ENCODE peak calls at places on chromosomes 7 and 10, in four cellular contexts. One of them, this sample, is unnamed.

GRCh38 chr7:47622946-47623640 is 41.2 kb upstream of the TNS3 start:
- DNase-seq in K562: no peak
- DNase-seq in A549: peak
- DNase-seq in HepG2: peak
- DNase-seq in this sample: no peak

GRCh38 chr7:77933394-77933793 is 134.8 kb downstream of the PHTF2 start:
- DNase-seq in K562: peak
- DNase-seq in A549: peak
- DNase-seq in HepG2: no peak
- DNase-seq in this sample: no peak

GRCh38 chr10:132231656-132232552 is 45.2 kb downstream of the DPYSL4 start:
- DNase-seq in K562: no peak
- DNase-seq in A549: no peak
- DNase-seq in HepG2: no peak
- DNase-seq in this sample: no peak

GRCh38 chr10:56327117-56327516 is 33.9 kb downstream of the ZWINT start:
- DNase-seq in K562: no peak
- DNase-seq in A549: no peak
- DNase-seq in HepG2: no peak
- DNase-seq in this sample: no peak

GRCh38 chr10:8063935-8064334 is 9.4 kb downstream of the GATA3 start:
- DNase-seq in K562: no peak
- DNase-seq in A549: no peak
- DNase-seq in HepG2: no peak
- DNase-seq in this sample: no peak

GRCh38 chr7:110373514-110374258 is 717.2 kb upstream of the LRRN3 start:
- DNase-seq in K562: no peak
- DNase-seq in A549: no peak
- DNase-seq in HepG2: no peak
- DNase-seq in this sample: no peak

GRCh38 chr7:95693551-95694333 is 78.6 kb upstream of the DYNC1I1 start:
- DNase-seq in K562: no peak
- DNase-seq in A549: peak
- DNase-seq in HepG2: no peak
- DNase-seq in this sample: no peak

GRCh38 chr7:102966450-102966849 is 53.6 kb downstream of the LRRC17 start:
- DNase-seq in K562: no peak
- DNase-seq in A549: no peak
- DNase-seq in HepG2: no peak
- DNase-seq in this sample: no peak

GRCh38 chr10:97511711-97512445 is 13.2 kb downstream of the UBTD1 start:
- DNase-seq in K562: peak
- DNase-seq in A549: no peak
- DNase-seq in HepG2: no peak
- DNase-seq in this sample: no peak

GRCh38 chr10:16597656-16598055 is 76.0 kb upstream of the C1QL3 start:
- DNase-seq in K562: peak
- DNase-seq in A549: no peak
- DNase-seq in HepG2: no peak
- DNase-seq in this sample: no peak

GRCh38 chr10:35341521-35341920 is 5.2 kb downstream of the CCNY start:
- DNase-seq in K562: no peak
- DNase-seq in A549: no peak
- DNase-seq in HepG2: no peak
- DNase-seq in this sample: no peak

GRCh38 chr7:7257899-7258692 is 75.8 kb downstream of the C1GALT1 start:
- DNase-seq in K562: no peak
- DNase-seq in A549: no peak
- DNase-seq in HepG2: no peak
- DNase-seq in this sample: no peak

GRCh38 chr7:124762611-124763143 is 2.9 kb downstream of the GPR37 start:
- DNase-seq in K562: no peak
- DNase-seq in A549: no peak
- DNase-seq in HepG2: peak
- DNase-seq in this sample: no peak

GRCh38 chr7:10121641-10122040 is 852.0 kb upstream of the PHF14 start:
- DNase-seq in K562: no peak
- DNase-seq in A549: no peak
- DNase-seq in HepG2: no peak
- DNase-seq in this sample: no peak

GRCh38 chr7:118169146-118169545 is 14.8 kb upstream of the LSM8 start:
- DNase-seq in K562: no peak
- DNase-seq in A549: peak
- DNase-seq in HepG2: no peak
- DNase-seq in this sample: no peak

GRCh38 chr10:104054430-104054829 is 31.2 kb downstream of the COL17A1 start:
- DNase-seq in K562: no peak
- DNase-seq in A549: peak
- DNase-seq in HepG2: no peak
- DNase-seq in this sample: no peak
- TF ChIP-seq HMGXB4 in K562: no peak
- TF ChIP-seq HMGXB4 in A549: no peak
- TF ChIP-seq HMGXB4 in HepG2: no peak
- TF ChIP-seq HMGXB4 in this sample: no peak

GRCh38 chr7:151688236-151688780 is 168.6 kb upstream of the RHEB start:
- DNase-seq in K562: no peak
- DNase-seq in A549: no peak
- DNase-seq in HepG2: no peak
- DNase-seq in this sample: no peak

GRCh38 chr7:151686826-151687225 is 167.1 kb upstream of the RHEB start:
- DNase-seq in K562: no peak
- DNase-seq in A549: no peak
- DNase-seq in HepG2: no peak
- DNase-seq in this sample: no peak

GRCh38 chr7:151689196-151689971 is 169.7 kb upstream of the RHEB start:
- DNase-seq in K562: no peak
- DNase-seq in A549: no peak
- DNase-seq in HepG2: no peak
- DNase-seq in this sample: no peak

GRCh38 chr7:151686016-151686766 is 166.5 kb upstream of the RHEB start:
- DNase-seq in K562: no peak
- DNase-seq in A549: no peak
- DNase-seq in HepG2: no peak
- DNase-seq in this sample: no peak

DNA sequence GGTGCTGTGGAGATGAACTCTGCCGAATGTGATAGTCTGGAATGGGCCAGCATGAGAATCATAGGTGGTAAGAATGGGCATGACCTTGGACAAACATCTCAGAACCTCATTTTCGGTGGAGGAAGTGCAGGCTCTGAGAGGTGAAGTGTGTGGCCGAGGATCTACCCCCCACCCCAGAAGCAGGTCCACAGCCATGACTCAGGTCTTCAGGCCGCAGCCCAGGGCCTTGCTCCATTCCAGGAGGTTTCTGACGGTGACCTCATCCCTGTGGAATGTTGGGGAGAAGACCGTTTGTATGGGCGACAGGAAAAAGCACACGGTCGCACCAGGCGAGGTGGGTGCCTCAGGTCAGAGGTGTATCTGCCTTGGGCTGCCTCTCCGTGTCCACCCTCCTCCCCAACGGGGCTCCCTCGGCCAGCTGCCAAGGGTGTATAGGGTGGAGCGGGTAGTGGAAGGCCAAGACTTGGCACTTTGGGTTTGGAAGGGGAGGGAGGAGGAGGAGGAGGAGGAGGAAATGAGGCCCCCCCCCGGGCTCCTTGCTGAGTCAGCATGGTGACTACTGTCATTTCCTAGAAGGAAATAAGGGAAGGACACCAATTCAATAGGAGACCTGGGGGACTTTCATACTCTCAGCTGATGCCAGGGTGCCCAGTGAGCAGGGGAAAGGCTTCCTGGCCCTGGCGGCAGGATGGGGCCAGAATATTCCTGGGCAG is 168.0 kb upstream of the RHEB start:
- DNase-seq in K562: peak
- DNase-seq in A549: peak
- DNase-seq in HepG2: peak
- DNase-seq in this sample: peak
- TF ChIP-seq HMGXB4 in K562: no peak
- TF ChIP-seq HMGXB4 in A549: no peak
- TF ChIP-seq HMGXB4 in HepG2: no peak
- TF ChIP-seq HMGXB4 in this sample: no peak

GRCh38 chr7:156143158-156143557 is 330.9 kb upstream of the SHH start:
- DNase-seq in K562: no peak
- DNase-seq in A549: no peak
- DNase-seq in HepG2: no peak
- DNase-seq in this sample: no peak

GRCh38 chr7:156145996-156146395 is 333.7 kb upstream of the SHH start:
- DNase-seq in K562: no peak
- DNase-seq in A549: no peak
- DNase-seq in HepG2: no peak
- DNase-seq in this sample: no peak

GRCh38 chr7:156143683-156144082 is 331.4 kb upstream of the SHH start:
- DNase-seq in K562: no peak
- DNase-seq in A549: no peak
- DNase-seq in HepG2: no peak
- DNase-seq in this sample: no peak

GRCh38 chr7:156147104-156147503 is 334.8 kb upstream of the SHH start:
- DNase-seq in K562: no peak
- DNase-seq in A549: no peak
- DNase-seq in HepG2: peak
- DNase-seq in this sample: no peak

DNA sequence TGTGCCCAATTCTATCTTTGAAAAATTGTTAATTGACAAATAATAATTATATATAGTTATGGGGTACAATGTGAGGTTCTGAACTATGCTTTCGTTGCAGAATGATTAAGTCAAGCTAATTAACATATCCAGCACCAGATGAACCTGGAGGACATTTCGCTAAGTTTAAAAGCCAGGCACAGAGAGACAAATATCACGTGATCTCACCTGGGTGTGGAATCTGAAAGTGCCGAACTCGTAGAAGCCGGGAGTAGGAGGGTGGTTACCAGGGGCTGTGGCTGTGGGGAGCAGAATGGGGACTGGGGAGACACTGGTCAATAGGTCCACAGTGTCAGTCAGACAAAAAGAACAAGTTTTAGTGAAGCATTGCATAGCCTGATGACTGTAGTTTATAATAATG is 332.9 kb upstream of the SHH start:
- DNase-seq in K562: no peak
- DNase-seq in A549: no peak
- DNase-seq in HepG2: no peak
- DNase-seq in this sample: no peak
- TF ChIP-seq HMGXB4 in K562: no peak
- TF ChIP-seq HMGXB4 in A549: no peak
- TF ChIP-seq HMGXB4 in HepG2: no peak
- TF ChIP-seq HMGXB4 in this sample: no peak

DNA sequence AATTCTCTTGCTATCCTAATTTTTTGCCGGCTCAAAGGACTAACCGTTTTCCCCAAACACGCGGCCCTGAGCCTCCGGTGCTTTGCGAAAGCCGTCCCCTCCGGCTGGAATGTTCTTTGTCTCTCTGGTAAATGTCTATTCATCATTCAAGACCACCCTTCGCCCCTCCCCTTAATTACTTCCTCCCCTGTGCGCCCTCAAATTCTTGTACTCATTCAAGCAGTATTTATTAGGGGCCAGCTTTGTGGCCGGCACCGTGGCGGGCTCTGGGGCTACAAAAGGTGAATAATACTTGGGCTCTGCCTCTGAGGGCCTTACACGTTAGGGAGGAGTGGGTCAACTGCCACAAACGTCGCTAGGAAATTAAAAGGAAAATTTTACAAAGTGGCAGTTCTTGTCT is 1.6 kb upstream of the MEST start:
- DNase-seq in K562: no peak
- DNase-seq in A549: no peak
- DNase-seq in HepG2: no peak
- DNase-seq in this sample: peak
- TF ChIP-seq HMGXB4 in K562: no peak
- TF ChIP-seq HMGXB4 in A549: no peak
- TF ChIP-seq HMGXB4 in HepG2: no peak
- TF ChIP-seq HMGXB4 in this sample: no peak